ENCODE peak calls at places on chromosomes 2 and 18, in four cellular contexts. M is DND-41, G is heart left ventricle, U is kidney. L is an unnamed sample.

GRCh38 chr2:71277536-71278103 is 50.7 kb upstream of the PAIP2B start:
- DNase-seq in M (no peak), G (peak; percentile 70), U (peak; percentile 69), L (no peak)

GRCh38 chr2:128499367-128500135 is 180.9 kb upstream of the HS6ST1 start:
- DNase-seq in M (no peak), G (no peak), U (no peak), L (no peak)

GRCh38 chr2:52220393-52220792 is 1188.5 kb upstream of the NRXN1 start:
- DNase-seq in M (no peak), G (no peak), U (no peak), L (no peak)

GRCh38 chr2:111148925-111149324 is 28.2 kb downstream of the BCL2L11 start:
- DNase-seq in M (no peak), G (no peak), U (no peak), L (no peak)

GRCh38 chr2:9021563-9022211 is 18.2 kb upstream of the MBOAT2 start:
- DNase-seq in M (no peak), G (no peak), U (no peak), L (no peak)

GRCh38 chr2:139225961-139226360 is 445.8 kb upstream of the NXPH2 start:
- DNase-seq in M (no peak), G (no peak), U (no peak), L (no peak)

GRCh38 chr2:240663791-240664190 is 18.9 kb downstream of the AQP12B start:
- DNase-seq in M (no peak), G (no peak), U (no peak), L (no peak)

GRCh38 chr2:224689539-224689938 is 26.6 kb downstream of the CCDC195 start:
- DNase-seq in M (no peak), G (no peak), U (no peak), L (no peak)

GRCh38 chr2:196365923-196366322 is 194.5 kb upstream of the STK17B start:
- DNase-seq in M (peak; percentile 65), G (no peak), U (no peak), L (no peak)

GRCh38 chr2:68938938-68939337 is 13.8 kb downstream of the GKN2 start:
- DNase-seq in M (no peak), G (no peak), U (no peak), L (no peak)

GRCh38 chr2:73859721-73860586 is 31.2 kb downstream of the STAMBP start:
- DNase-seq in M (no peak), G (no peak), U (no peak), L (no peak)

GRCh38 chr2:162114291-162114690 is 37.8 kb downstream of the GCG start:
- DNase-seq in M (no peak), G (no peak), U (no peak), L (no peak)

GRCh38 chr2:144376475-144376874 is 143.4 kb downstream of the ZEB2 start:
- DNase-seq in M (no peak), G (no peak), U (no peak), L (no peak)

GRCh38 chr2:154375625-154376020 is 322.9 kb upstream of the KCNJ3 start:
- DNase-seq in M (no peak), G (no peak), U (no peak), L (peak; percentile 33)

GRCh38 chr2:17747684-17748452 is 5.7 kb downstream of the SMC6 start:
- DNase-seq in M (no peak), G (no peak), U (no peak), L (no peak)

GRCh38 chr18:56789004-56789888 is 138.1 kb downstream of the WDR7 start:
- DNase-seq in M (peak; percentile 30), G (peak; percentile 73), U (no peak), L (peak; percentile 45)

GRCh38 chr18:9922592-9923308 is 8.9 kb downstream of the VAPA start:
- DNase-seq in M (no peak), G (no peak), U (no peak), L (no peak)

GRCh38 chr2:233663911-233664310 is 7.8 kb upstream of the UGT1A9 start:
- DNase-seq in M (no peak), G (no peak), U (no peak), L (no peak)

GRCh38 chr2:230343747-230344146 is 16.8 kb downstream of the SP140L start:
- DNase-seq in M (no peak), G (no peak), U (no peak), L (no peak)

GRCh38 chr2:85550476-85550875 is 10.8 kb downstream of the GGCX start:
- DNase-seq in M (no peak), G (no peak), U (no peak), L (no peak)

GRCh38 chr2:27494944-27495554 is at the start of gene FNDC4:
- DNase-seq in M (no peak), G (peak; percentile 18), U (peak; percentile 76), L (no peak)

GRCh38 chr2:150917956-150918713 is 343.5 kb downstream of the RBM43 start:
- DNase-seq in M (no peak), G (no peak), U (no peak), L (no peak)

GRCh38 chr2:48339451-48339850 is 190.5 kb upstream of the STON1 start:
- DNase-seq in M (no peak), G (no peak), U (no peak), L (no peak)

GRCh38 chr2:157837851-157838441 is 38.2 kb downstream of the ACVR1 start:
- DNase-seq in M (no peak), G (peak; percentile 27), U (no peak), L (no peak)
- H3K4me3 ChIP-seq in M (no peak overlapping the region), G (peak overlapping the region; percentile 51), U (peak overlapping the region; percentile 30), L (no peak overlapping the region)

GRCh38 chr2:16327311-16327710 is 338.3 kb downstream of the CYRIA start:
- DNase-seq in M (no peak), G (no peak), U (no peak), L (no peak)
- H3K4me3 ChIP-seq in M (no peak overlapping the region), G (no peak overlapping the region), U (no peak overlapping the region), L (no peak overlapping the region)

DNA sequence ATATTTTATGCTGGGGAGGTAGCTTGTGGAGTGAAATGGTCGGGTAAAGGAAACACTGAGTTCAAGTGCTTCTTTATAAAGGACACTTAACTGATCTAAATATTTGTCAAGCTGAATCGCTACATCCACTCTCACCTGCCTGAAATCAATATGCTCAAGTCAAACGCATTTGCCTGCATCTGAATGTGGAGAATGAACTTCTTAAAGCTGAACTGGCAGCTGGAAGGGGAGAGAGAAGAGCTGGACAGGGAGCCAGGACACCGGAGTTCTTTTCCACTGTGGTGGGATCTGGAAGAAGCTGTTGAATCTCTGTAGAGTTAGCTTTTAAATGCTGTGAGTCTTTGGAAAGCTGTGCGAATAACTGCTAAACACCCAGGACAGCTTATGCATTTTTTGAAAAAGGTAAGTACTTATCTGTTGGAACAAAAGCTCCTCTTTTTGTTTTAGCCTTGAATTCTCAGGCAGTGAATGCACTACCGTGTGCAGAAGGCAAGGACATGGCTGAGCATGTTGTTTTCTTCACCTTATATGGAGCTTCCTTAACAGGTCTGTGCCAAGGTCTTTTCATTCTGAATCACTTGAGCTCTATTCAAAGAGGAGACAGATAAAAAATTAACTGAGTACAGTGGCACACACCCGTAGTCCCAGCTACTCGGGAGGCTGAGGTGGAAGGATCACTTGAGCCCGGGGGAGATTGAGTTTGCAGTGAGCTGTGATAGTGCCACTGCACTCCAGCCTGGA is 74.2 kb upstream of the KLF7 start:
- DNase-seq in M (no peak), G (no peak), U (no peak), L (no peak)
- H3K4me3 ChIP-seq in M (no peak overlapping the region), G (no peak overlapping the region), U (no peak overlapping the region), L (no peak overlapping the region)

GRCh38 chr2:153101187-153101586 is 377.4 kb downstream of the RPRM start:
- DNase-seq in M (no peak), G (no peak), U (no peak), L (no peak)

GRCh38 chr2:153109793-153110192 is 368.8 kb downstream of the RPRM start:
- DNase-seq in M (no peak), G (no peak), U (no peak), L (no peak)

GRCh38 chr2:153105829-153106578 is 372.6 kb downstream of the RPRM start:
- DNase-seq in M (no peak), G (no peak), U (no peak), L (no peak)

GRCh38 chr2:153110477-153110876 is 368.1 kb downstream of the RPRM start:
- DNase-seq in M (no peak), G (no peak), U (no peak), L (no peak)

DNA sequence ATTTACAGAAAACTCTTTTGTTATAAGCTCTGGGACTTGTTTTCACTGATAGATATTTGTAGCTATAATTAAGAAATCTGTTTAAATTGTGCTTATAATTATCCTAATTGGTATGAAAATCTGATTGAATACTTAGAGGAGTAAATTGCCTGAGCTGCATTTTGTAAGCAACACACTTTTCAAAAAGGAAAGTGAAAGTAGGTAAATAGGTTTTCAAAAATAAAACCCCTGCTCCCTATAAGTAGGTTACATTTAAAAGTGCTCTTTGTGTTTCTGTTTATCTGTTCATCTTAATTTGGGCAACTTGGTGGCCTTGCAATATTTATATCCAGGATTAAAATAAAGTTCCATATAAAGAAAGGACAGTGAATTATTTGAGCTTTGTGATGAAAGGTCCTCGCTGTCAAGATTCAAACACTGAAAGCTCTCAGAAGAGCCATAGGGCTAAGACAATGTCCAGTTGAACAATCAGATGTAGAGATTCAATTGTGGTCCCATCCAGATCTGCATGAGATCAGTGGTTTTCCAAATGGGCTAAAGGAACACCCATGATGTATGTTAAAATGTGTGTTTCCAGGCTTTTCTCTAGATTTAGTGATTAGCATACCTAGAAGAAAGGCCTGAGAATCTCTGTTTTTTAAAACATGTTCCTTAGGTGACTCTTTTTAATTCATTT is 371.6 kb downstream of the RPRM start:
- DNase-seq in M (no peak), G (no peak), U (no peak), L (no peak)
- H3K4me3 ChIP-seq in M (no peak overlapping the region), G (no peak overlapping the region), U (no peak overlapping the region), L (no peak overlapping the region)

GRCh38 chr2:38748391-38748790 is 2.8 kb downstream of the SRSF7 start:
- DNase-seq in M (no peak), G (no peak), U (no peak), L (no peak)
- H3K4me3 ChIP-seq in M (peak overlapping the region; percentile 5), G (peak overlapping the region; percentile 82), U (no peak overlapping the region), L (no peak overlapping the region)